ENCODE peak calls at places on chromosome 22, in nine cellular contexts. W, I, L, D, T, Q, A, S and U are unnamed samples.

GRCh38 chr22:35510481-35510934 is 30.1 kb upstream of the RASD2 start:
- DNase-seq in I (no peak), Q (no peak), S (no peak), D (no peak), T (no peak), A (no peak), W (no peak), L (no peak), U (no peak)

GRCh38 chr22:35918466-35918865 is 110.2 kb downstream of the RBFOX2 start:
- DNase-seq in A (no peak), D (no peak), I (no peak), T (no peak), W (no peak), Q (no peak), L (no peak), S (no peak), U (no peak)

GRCh38 chr22:24996420-24996952 is 44.0 kb downstream of the KIAA1671 start:
- DNase-seq in Q (no peak), I (peak), T (no peak), W (no peak), A (no peak), L (peak), S (no peak), D (no peak), U (no peak)

GRCh38 chr22:21972293-21972779 is 10.3 kb downstream of the TOP3B start:
- DNase-seq in S (no peak), Q (peak), T (no peak), D (no peak), I (no peak), L (no peak), W (no peak), A (no peak), U (no peak)

GRCh38 chr22:19750666-19751490 is 9.7 kb upstream of the TBX1 start:
- DNase-seq in I (no peak), A (no peak), D (no peak), T (no peak), Q (no peak), L (no peak), W (no peak), S (no peak), U (no peak)

GRCh38 chr22:21028277-21029251 is 3.8 kb downstream of the SLC7A4 start:
- DNase-seq in A (no peak), S (no peak), Q (no peak), L (no peak), T (no peak), I (no peak), W (peak), D (no peak), U (no peak)

GRCh38 chr22:32904044-32904443 is 102.5 kb downstream of the TIMP3 start:
- DNase-seq in I (peak), T (no peak), A (no peak), S (no peak), Q (peak), D (peak), L (no peak), W (no peak), U (peak)

GRCh38 chr22:29478326-29479276 is 1.4 kb upstream of the NEFH start:
- DNase-seq in T (no peak), Q (no peak), D (no peak), L (no peak), I (no peak), W (no peak), A (no peak), S (no peak), U (no peak)

GRCh38 chr22:22944268-22944985 is 56.8 kb downstream of the IGLL5 start:
- DNase-seq in Q (no peak), L (no peak), I (no peak), S (no peak), A (no peak), W (peak), D (no peak), T (peak), U (no peak)

GRCh38 chr22:16601437-16602223 is 9.0 kb upstream of the CCT8L2 start:
- DNase-seq in Q (no peak), S (no peak), A (peak), W (peak), D (no peak), I (peak), T (no peak), L (no peak), U (no peak)

GRCh38 chr22:22583030-22583429 is 24.0 kb upstream of the PRAME start:
- DNase-seq in A (no peak), T (no peak), D (no peak), L (no peak), Q (no peak), S (no peak), I (no peak), W (no peak), U (no peak)

GRCh38 chr22:19797086-19797485 is 36.5 kb downstream of the TBX1 start:
- DNase-seq in A (no peak), L (no peak), D (no peak), T (no peak), I (no peak), S (no peak), Q (no peak), W (peak), U (no peak)

GRCh38 chr22:30270841-30271240 is 4.2 kb upstream of the OSM start:
- DNase-seq in D (no peak), Q (no peak), W (peak), A (peak), S (peak), I (peak), L (peak), T (peak), U (no peak)

GRCh38 chr22:47067331-47067890 is 305.0 kb downstream of the TBC1D22A start:
- DNase-seq in D (no peak), S (no peak), W (no peak), Q (no peak), I (no peak), T (no peak), L (no peak), A (no peak), U (no peak)

GRCh38 chr22:22060200-22061084 is 77.9 kb upstream of the TOP3B start:
- DNase-seq in D (peak), Q (peak), T (no peak), S (peak), W (peak), A (peak), L (peak), I (peak), U (no peak)

GRCh38 chr22:40966683-40967082 is 15.5 kb downstream of the RBX1 start:
- DNase-seq in D (no peak), A (no peak), L (no peak), I (no peak), T (no peak), W (no peak), Q (no peak), S (no peak), U (no peak)

GRCh38 chr22:31537019-31537535 is 40.7 kb downstream of the SFI1 start:
- DNase-seq in I (no peak), W (no peak), Q (peak), D (no peak), A (no peak), S (no peak), T (no peak), L (no peak), U (no peak)

GRCh38 chr22:23841736-23842404 is 3.1 kb upstream of the DERL3 start:
- DNase-seq in W (peak), S (no peak), Q (no peak), A (no peak), L (no peak), T (no peak), I (no peak), D (no peak), U (no peak)

GRCh38 chr22:38080468-38080846 is 3.5 kb downstream of the SLC16A8 start:
- DNase-seq in A (no peak), W (no peak), T (no peak), D (no peak), L (no peak), I (no peak), Q (no peak), S (no peak), U (no peak)

GRCh38 chr22:38077096-38077495 is 6.9 kb downstream of the SLC16A8 start:
- DNase-seq in S (no peak), D (no peak), L (no peak), T (no peak), A (no peak), Q (no peak), I (no peak), W (peak), U (no peak)

GRCh38 chr22:38077595-38077994 is 6.4 kb downstream of the SLC16A8 start:
- DNase-seq in I (no peak), S (no peak), T (no peak), L (no peak), W (peak), A (no peak), D (no peak), Q (no peak), U (no peak)

GRCh38 chr22:38079804-38080203 is 4.2 kb downstream of the SLC16A8 start:
- DNase-seq in I (no peak), D (no peak), L (no peak), T (no peak), S (no peak), Q (no peak), A (no peak), W (peak), U (no peak)

DNA sequence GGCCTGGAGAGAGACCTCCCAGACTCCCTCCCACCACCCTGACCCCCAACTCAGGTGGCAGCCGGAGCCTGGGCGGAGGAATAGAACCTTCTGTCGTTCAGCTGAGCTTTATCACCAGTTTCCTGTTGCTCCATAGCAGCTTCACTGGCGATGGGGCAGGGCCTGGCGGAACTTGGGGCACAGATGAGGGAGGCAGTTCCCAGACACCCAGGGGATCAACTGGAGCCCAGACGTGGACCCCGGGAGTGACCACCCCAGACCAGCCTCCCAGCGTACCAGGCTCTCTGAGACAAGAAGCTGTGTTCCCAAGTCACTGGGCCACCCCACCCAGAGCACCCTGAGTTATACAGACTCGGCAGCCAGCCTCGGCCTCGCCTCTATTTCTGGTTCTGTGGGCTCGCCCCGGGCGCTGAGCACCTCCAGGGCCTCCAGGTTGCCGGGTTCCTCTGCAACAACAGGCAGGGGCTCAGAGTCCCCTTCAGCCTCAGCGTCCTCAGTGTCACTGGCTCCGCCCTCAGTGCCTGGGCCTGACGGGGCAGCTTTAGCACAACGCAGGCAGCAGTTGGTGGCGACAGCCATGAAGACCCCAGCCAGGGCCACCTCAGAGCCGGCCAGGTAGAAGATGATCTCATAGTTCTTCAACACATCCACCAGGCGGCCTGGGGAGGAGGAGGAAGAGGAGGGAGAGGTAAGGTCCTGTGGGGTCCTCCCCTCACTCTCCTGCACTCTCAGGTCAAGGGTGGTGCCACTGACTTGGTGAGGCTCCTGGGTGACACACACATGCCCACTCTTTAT is 5.7 kb downstream of the SLC16A8 start:
- DNase-seq in L (no peak), A (no peak), I (no peak), W (peak), S (no peak), Q (no peak), D (no peak), T (no peak), U (no peak)
- TF ChIP-seq CTCF in L (no peak), A (no peak), I (no peak), W (no peak), S (no peak), Q (no peak), D (no peak), T (no peak), U (no peak)

GRCh38 chr22:50621948-50622722 is 5.8 kb downstream of the ARSA start:
- DNase-seq in A (no peak), T (no peak), Q (peak), S (no peak), I (no peak), L (no peak), W (peak), D (peak), U (no peak)

GRCh38 chr22:50622723-50623327 is 5.1 kb downstream of the ARSA start:
- DNase-seq in Q (peak), D (peak), T (no peak), S (no peak), A (peak), I (no peak), W (peak), L (no peak), U (no peak)

GRCh38 chr22:50621491-50621880 is 6.5 kb downstream of the ARSA start:
- DNase-seq in I (no peak), A (no peak), Q (peak), L (no peak), S (peak), D (peak), W (peak), T (no peak), U (no peak)

GRCh38 chr22:50624347-50625130 is 3.4 kb downstream of the ARSA start:
- DNase-seq in W (peak), A (no peak), L (no peak), D (no peak), Q (no peak), S (no peak), T (no peak), I (no peak), U (no peak)

DNA sequence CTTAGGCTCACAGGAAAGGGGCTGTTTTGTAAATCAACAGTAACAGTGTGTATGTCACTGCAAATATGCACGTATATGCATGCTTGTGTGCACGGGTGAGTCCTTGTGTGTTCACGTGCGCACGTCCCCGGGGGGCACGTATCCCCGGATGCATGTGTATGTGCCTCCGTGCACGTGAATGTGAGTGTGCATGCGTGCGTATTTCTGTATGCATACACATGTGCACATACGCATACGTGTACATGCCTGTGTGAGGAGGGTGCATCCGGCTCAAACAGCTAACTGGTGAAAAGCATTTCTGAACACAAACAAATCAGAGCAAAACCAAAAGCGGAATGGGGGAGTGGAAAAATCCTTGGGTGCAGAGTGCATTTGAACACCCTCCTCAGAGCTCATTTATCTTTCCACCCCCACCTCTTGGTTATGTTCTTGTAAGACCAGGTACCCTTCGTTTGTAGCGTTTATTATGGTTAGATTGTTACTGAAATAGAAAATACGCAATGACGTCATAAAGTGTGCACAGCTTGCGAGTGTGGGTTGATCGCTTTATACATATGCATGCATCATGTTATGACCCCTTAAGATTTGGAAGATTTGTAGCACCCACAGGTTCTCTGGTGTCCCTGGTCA is 7.0 kb downstream of the ARSA start:
- DNase-seq in W (peak), Q (peak), I (no peak), T (no peak), A (no peak), D (peak), S (no peak), L (no peak), U (no peak)
- H3K27ac ChIP-seq in W (no peak), Q (peak), I (peak), T (no peak), A (no peak), D (peak), S (no peak), L (no peak), U (no peak)

GRCh38 chr22:44623771-44624510 is 78.1 kb upstream of the PRR5 start:
- DNase-seq in T (no peak), Q (peak), W (peak), L (no peak), I (no peak), D (no peak), S (no peak), A (no peak), U (no peak)
- TF ChIP-seq CTCF in T (no peak), Q (peak), W (no peak), L (no peak), I (peak), D (peak), S (peak), A (no peak), U (peak)

GRCh38 chr22:39628563-39629080 is 58.1 kb downstream of the CACNA1I start:
- DNase-seq in W (peak), A (no peak), I (no peak), Q (no peak), S (no peak), T (no peak), L (no peak), D (no peak), U (no peak)

GRCh38 chr22:39630721-39631120 is 60.2 kb downstream of the CACNA1I start:
- DNase-seq in Q (no peak), L (no peak), A (no peak), T (no peak), D (no peak), W (peak), S (no peak), I (no peak), U (no peak)

GRCh38 chr22:39629851-39630250 is 59.3 kb downstream of the CACNA1I start:
- DNase-seq in Q (no peak), I (no peak), S (no peak), D (no peak), A (no peak), L (no peak), T (no peak), W (peak), U (no peak)

GRCh38 chr22:39631857-39632256 is 61.3 kb downstream of the CACNA1I start:
- DNase-seq in A (no peak), I (no peak), Q (no peak), S (no peak), T (no peak), L (no peak), D (no peak), W (no peak), U (no peak)

DNA sequence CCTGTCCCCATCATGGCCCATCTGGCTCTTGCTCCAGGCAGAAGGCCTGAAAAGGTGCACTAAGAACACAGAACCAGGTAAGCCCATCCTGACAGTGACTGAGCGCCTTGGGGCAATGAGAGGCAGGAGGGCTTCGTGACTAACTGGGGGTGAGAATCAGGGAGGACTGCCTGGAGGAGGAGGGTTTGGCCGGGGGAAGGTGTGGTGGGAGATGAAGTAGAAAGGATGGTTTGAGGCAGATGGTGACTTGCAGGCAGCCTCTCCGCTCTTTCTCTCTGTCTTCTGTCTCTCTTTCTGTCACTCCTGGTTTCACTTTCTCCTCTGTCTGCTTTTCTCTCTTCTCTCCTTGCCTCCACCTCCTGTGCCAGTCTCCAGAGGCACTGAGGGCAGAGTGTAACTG is 60.8 kb downstream of the CACNA1I start:
- DNase-seq in I (no peak), Q (no peak), A (no peak), D (no peak), T (no peak), L (no peak), W (peak), S (no peak), U (no peak)
- H3K27ac ChIP-seq in I (no peak), Q (no peak), A (no peak), D (no peak), T (no peak), L (no peak), W (no peak), S (no peak), U (no peak)

DNA sequence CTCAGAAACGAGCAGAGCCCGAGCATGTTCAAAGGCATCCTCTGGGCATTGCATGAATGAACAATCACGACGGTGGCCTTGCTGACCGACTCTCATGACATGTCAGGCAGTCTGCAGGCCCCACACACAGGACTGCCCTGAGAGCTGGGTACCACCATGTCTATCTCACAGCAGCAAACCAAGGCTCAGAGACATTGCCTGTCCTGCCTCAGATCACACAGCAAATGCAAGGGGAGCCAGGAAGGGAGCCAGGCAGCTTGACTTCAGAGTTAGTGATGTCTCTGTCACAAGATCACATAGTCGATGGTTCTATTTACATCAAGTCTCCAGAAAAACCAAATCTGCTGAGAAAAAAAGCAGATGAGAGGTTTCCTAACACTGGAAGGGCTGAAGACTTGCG is 16.1 kb downstream of the SCUBE1 start:
- DNase-seq in W (no peak), Q (no peak), L (no peak), I (no peak), T (no peak), A (no peak), S (no peak), D (no peak), U (no peak)
- TF ChIP-seq CTCF in W (no peak), Q (no peak), L (no peak), I (no peak), T (no peak), A (no peak), S (no peak), D (no peak), U (no peak)

GRCh38 chr22:27487600-27488450 is 313.7 kb downstream of the MN1 start:
- DNase-seq in I (no peak), L (no peak), S (no peak), W (no peak), D (no peak), A (peak), T (no peak), Q (no peak), U (no peak)
- H3K27ac ChIP-seq in I (no peak), L (no peak), S (no peak), W (no peak), D (no peak), A (peak), T (no peak), Q (no peak), U (no peak)